ENCODE peak calls at places on chromosomes 16 and 17, in six cellular contexts. R is H9, W is IMR-90, P is neuronal stem cell, Y is H1, F is mesenchymal stem cell. D is an unnamed sample.

GRCh38 chr16:65994305-65994704 is 372.2 kb upstream of the CDH5 start:
- DNase-seq in F (no peak), R (no peak), W (no peak), Y (no peak), P (no peak), D (no peak)

GRCh38 chr16:57538235-57538711 is 1.9 kb upstream of the CCDC102A start:
- DNase-seq in F (no peak), Y (peak; percentile 33), R (no peak), W (no peak), P (no peak), D (no peak)

GRCh38 chr17:51770031-51770759 is 388.3 kb downstream of the CA10 start:
- DNase-seq in P (no peak), R (no peak), W (no peak), Y (no peak), F (no peak), D (no peak)

GRCh38 chr17:39863244-39863917 is 731 bp downstream of the IKZF3 start:
- DNase-seq in Y (no peak), W (no peak), P (no peak), F (no peak), R (no peak), D (no peak)

GRCh38 chr17:67679721-67680120 is 38.0 kb upstream of the NOL11 start:
- DNase-seq in R (no peak), P (no peak), F (no peak), W (no peak), Y (no peak), D (no peak)

GRCh38 chr17:8837438-8838075 is 29.9 kb downstream of the PIK3R6 start:
- DNase-seq in F (no peak), Y (peak; percentile 44), W (no peak), P (no peak), R (no peak), D (no peak)

GRCh38 chr16:85354623-85355514 is 242.6 kb upstream of the CIBAR2 start:
- DNase-seq in P (no peak), R (no peak), F (peak; percentile 99), Y (no peak), W (peak; percentile 87), D (no peak)

GRCh38 chr17:47192549-47192948 is 3.5 kb upstream of the CDC27 start:
- DNase-seq in F (peak; percentile 63), W (no peak), Y (no peak), R (no peak), P (no peak), D (no peak)

GRCh38 chr17:28530926-28531325 is 21.5 kb downstream of the UNC119 start:
- DNase-seq in R (no peak), P (no peak), F (no peak), Y (no peak), W (no peak), D (no peak)

GRCh38 chr17:61140386-61140785 is 259.3 kb upstream of the TBX2 start:
- DNase-seq in Y (no peak), F (no peak), R (no peak), P (no peak), W (no peak), D (no peak)

GRCh38 chr17:82862758-82863645 is 23.2 kb upstream of the ZNF750 start:
- DNase-seq in P (no peak), R (no peak), W (no peak), Y (no peak), F (no peak), D (no peak)

GRCh38 chr16:82960923-82961322 is 334.2 kb downstream of the CDH13 start:
- DNase-seq in W (no peak), Y (no peak), F (no peak), P (no peak), R (no peak), D (no peak)

GRCh38 chr17:32564325-32564724 is 77.5 kb downstream of the CDK5R1 start:
- DNase-seq in F (no peak), W (no peak), P (no peak), Y (no peak), R (no peak), D (no peak)

GRCh38 chr17:45147102-45147580 is 1.1 kb upstream of the HEXIM1 start:
- DNase-seq in P (peak; percentile 80), F (no peak), Y (no peak), W (peak; percentile 62), R (no peak), D (no peak)

GRCh38 chr17:8964801-8965393 is 610 bp downstream of the PIK3R5 start:
- DNase-seq in F (no peak), Y (no peak), W (no peak), R (peak; percentile 54), P (no peak), D (no peak)

GRCh38 chr17:49108318-49108717 is 24.3 kb upstream of the B4GALNT2 start:
- DNase-seq in R (no peak), F (peak; percentile 44), W (peak; percentile 85), Y (no peak), P (no peak), D (peak; percentile 61)

GRCh38 chr16:81616321-81617020 is 162.6 kb upstream of the PLCG2 start:
- DNase-seq in F (peak; percentile 93), P (no peak), R (peak; percentile 49), Y (no peak), W (peak; percentile 63), D (peak; percentile 70)
- H2BK15ac ChIP-seq in F (no peak overlapping the region), P (no peak overlapping the region), R (no peak overlapping the region), Y (no peak overlapping the region), W (no peak overlapping the region), D (no peak overlapping the region)

DNA sequence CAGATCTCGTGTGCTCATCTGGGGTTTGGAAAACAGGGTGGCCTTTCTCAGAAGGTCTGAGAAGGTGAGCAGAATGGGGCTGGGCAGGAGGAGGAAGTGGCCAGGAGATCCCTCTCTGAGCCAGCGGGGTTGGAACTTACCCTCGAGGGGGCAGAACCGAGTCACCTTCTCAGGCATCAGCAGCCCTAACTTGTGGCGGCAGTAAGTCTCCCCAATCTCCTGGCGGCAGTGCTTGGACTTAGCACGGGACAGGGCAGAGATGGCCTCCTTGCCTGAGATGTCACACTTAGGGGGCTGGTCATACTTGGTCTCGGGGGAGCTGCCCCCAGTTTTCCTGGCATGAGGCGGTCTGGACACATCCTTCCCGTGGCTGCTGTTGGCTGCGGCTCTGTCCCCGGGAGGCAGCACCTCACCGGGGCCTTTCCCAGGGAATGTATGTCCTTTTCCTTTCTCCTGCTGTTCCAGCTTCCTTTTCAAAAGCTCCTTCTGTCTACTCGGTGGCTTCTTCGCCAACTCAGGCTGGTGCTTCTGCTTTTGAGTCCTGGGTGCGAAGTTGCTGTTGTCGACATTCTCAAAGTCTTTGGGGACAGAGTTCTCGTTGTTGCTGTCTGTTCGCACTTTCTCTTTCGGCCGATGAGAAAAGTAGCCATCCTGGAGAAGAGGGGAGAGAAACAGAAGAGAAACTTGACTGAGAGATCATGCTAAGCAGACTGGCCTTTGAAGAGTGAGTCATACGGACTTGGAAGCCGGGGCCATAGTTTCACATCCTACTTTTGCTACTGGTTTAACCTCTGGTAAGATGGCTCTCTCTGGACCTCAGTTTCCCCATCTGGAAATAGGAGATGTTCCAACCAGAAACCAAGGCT is 211.7 kb downstream of the XYLT1 start:
- DNase-seq in F (no peak), P (no peak), Y (no peak), R (peak; percentile 57), W (peak; percentile 6), D (peak; percentile 26)
- H2BK15ac ChIP-seq in F (no peak overlapping the region), P (no peak overlapping the region), Y (no peak overlapping the region), R (no peak overlapping the region), W (no peak overlapping the region), D (no peak overlapping the region)

DNA sequence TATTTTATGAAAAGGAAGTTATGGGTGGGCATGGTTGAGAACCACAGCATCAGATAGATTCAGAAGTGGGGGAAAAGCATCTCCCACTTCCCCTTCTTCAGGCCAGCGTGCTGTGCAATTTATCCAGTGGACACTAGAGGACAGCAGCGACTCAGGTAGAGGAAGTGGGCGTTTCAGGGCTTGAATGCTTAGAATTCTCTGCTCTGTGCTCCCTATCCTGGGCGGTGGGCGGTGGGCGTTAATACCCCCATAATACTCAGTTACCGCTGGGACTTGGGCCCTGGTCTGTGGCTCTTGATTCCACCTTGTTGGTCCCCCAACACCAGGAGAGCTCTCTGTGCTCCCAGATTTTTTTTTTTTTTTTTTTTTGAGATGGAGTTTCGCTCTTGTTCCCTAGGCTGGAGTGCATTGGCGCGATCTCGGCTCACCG is 3.7 kb upstream of the LYZL6 start:
- DNase-seq in P (peak; percentile 41), Y (peak; percentile 72), F (peak; percentile 44), W (peak; percentile 21), R (peak; percentile 81), D (peak; percentile 72)
- H2BK15ac ChIP-seq in P (no peak overlapping the region), Y (no peak overlapping the region), F (no peak overlapping the region), W (no peak overlapping the region), R (no peak overlapping the region), D (no peak overlapping the region)

GRCh38 chr16:88121886-88122580 is 170.8 kb downstream of the BANP start:
- DNase-seq in P (no peak), R (no peak), Y (no peak), F (no peak), W (no peak), D (no peak)
- H2BK15ac ChIP-seq in P (peak overlapping the region; percentile 37), R (no peak overlapping the region), Y (no peak overlapping the region), F (no peak overlapping the region), W (peak overlapping the region; percentile 76), D (no peak overlapping the region)

GRCh38 chr17:57908278-57908677 is 46.9 kb downstream of the CUEDC1 start:
- DNase-seq in R (no peak), W (no peak), P (no peak), F (no peak), Y (no peak), D (no peak)

GRCh38 chr17:57906910-57907309 is 48.3 kb downstream of the CUEDC1 start:
- DNase-seq in F (peak; percentile 51), R (peak; percentile 86), Y (no peak), P (no peak), W (no peak), D (peak; percentile 80)

GRCh38 chr17:57903961-57904360 is 51.3 kb downstream of the CUEDC1 start:
- DNase-seq in F (no peak), R (no peak), P (no peak), W (no peak), Y (no peak), D (no peak)

GRCh38 chr17:57902800-57903759 is 52.1 kb downstream of the CUEDC1 start:
- DNase-seq in Y (no peak), R (no peak), W (peak; percentile 81), F (peak; percentile 85), P (no peak), D (no peak)

GRCh38 chr17:57905875-57906455 is 49.2 kb downstream of the CUEDC1 start:
- DNase-seq in W (no peak), R (no peak), Y (no peak), P (no peak), F (no peak), D (no peak)
- H2BK15ac ChIP-seq in W (no peak overlapping the region), R (no peak overlapping the region), Y (no peak overlapping the region), P (no peak overlapping the region), F (no peak overlapping the region), D (no peak overlapping the region)

DNA sequence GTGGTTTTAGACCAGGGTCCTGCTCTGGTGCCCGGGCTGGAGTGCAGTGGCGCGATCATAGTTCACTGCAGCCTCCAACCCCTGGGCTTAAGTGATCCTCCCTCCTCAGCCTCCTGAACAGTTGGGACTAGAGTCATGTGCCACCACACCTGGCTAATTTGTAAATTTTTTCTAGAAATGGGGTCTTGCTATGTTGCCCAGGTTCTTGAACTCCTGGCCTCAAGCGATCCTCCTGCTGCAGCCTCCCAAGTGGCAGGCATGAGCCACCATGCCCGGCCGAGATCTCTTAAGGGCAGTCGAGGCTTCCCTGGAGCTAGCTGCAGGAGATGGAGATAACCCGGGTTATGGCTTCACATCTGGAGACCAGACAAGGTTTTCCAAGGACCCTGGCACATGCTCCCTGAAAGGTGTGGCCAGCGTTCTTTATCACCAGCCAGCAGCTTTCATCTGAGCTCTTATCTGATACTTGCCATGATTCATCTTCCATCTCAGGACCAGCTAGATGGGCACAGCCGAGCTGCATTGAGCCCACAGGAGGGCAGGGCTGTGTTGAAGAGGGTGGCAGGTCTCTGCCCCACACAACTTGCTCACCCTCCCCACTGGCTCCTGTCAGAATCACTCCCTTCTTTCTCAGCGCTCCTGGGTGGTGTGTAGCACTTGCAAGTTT is 28.6 kb downstream of the SCNN1B start:
- DNase-seq in F (no peak), Y (no peak), P (no peak), W (no peak), R (no peak), D (no peak)
- H2BK15ac ChIP-seq in F (no peak overlapping the region), Y (no peak overlapping the region), P (no peak overlapping the region), W (no peak overlapping the region), R (no peak overlapping the region), D (no peak overlapping the region)

D was measured in mesendoderm.